ENCODE peak calls at places on chromosome 3, in six cellular contexts. C, F, Z, N, L and H are unnamed samples.

GRCh38 chr3:15063238-15063637 is 1.9 kb downstream of the MRPS25 start:
- DNase-seq in C (no peak), F (no peak), Z (no peak), N (no peak), L (no peak), H (no peak)

GRCh38 chr3:151403246-151403645 is 18.7 kb upstream of the P2RY12 start:
- DNase-seq in C (peak), F (no peak), Z (peak), N (peak), L (peak), H (peak)

GRCh38 chr3:181329024-181329423 is 339.5 kb upstream of the DNAJC19 start:
- DNase-seq in C (no peak), F (no peak), Z (no peak), N (no peak), L (no peak), H (no peak)

GRCh38 chr3:54817628-54818027 is 110.2 kb downstream of the LRTM1 start:
- DNase-seq in C (no peak), F (no peak), Z (no peak), N (no peak), L (peak), H (no peak)

GRCh38 chr3:8848696-8849131 is 79.3 kb upstream of the OXTR start:
- DNase-seq in C (peak), F (no peak), Z (peak), N (peak), L (no peak), H (peak)

GRCh38 chr3:70064194-70064787 is 64.8 kb downstream of the SAMMSON start:
- DNase-seq in C (peak), F (peak), Z (peak), N (peak), L (peak), H (peak)

GRCh38 chr3:166478356-166478755 is 641.1 kb upstream of the BCHE start:
- DNase-seq in C (no peak), F (no peak), Z (no peak), N (no peak), L (no peak), H (no peak)

GRCh38 chr3:66583646-66584045 is 82.8 kb upstream of the LRIG1 start:
- DNase-seq in C (no peak), F (no peak), Z (no peak), N (no peak), L (no peak), H (no peak)

GRCh38 chr3:45365060-45365459 is 23.3 kb upstream of the LARS2 start:
- DNase-seq in C (peak), F (no peak), Z (no peak), N (no peak), L (no peak), H (no peak)

GRCh38 chr3:46194868-46195553 is 13.1 kb downstream of the CCR1 start:
- DNase-seq in C (no peak), F (no peak), Z (peak), N (no peak), L (no peak), H (no peak)

GRCh38 chr3:64023187-64023860 is at the start of gene PSMD6:
- DNase-seq in C (peak), F (peak), Z (peak), N (peak), L (peak), H (peak)

GRCh38 chr3:11157406-11157805 is 3.1 kb downstream of the HRH1 start:
- DNase-seq in C (no peak), F (no peak), Z (no peak), N (no peak), L (no peak), H (no peak)

GRCh38 chr3:197367081-197367780 is 68.8 kb upstream of the DLG1 start:
- DNase-seq in C (peak), F (no peak), Z (peak), N (peak), L (no peak), H (no peak)

GRCh38 chr3:66709464-66710058 is 208.7 kb upstream of the LRIG1 start:
- DNase-seq in C (no peak), F (no peak), Z (no peak), N (no peak), L (no peak), H (no peak)

GRCh38 chr3:149967067-149967685 is 3.5 kb downstream of the PFN2 start:
- DNase-seq in C (peak), F (no peak), Z (peak), N (no peak), L (no peak), H (peak)

GRCh38 chr3:24184528-24185176 is 239.6 kb downstream of the NR1D2 start:
- DNase-seq in C (no peak), F (no peak), Z (no peak), N (no peak), L (no peak), H (no peak)

GRCh38 chr3:151890721-151891141 is 17.3 kb downstream of the SUCNR1 start:
- DNase-seq in C (no peak), F (no peak), Z (peak), N (no peak), L (no peak), H (no peak)

GRCh38 chr3:33083958-33084357 is 13.0 kb downstream of the GLB1 start:
- DNase-seq in C (no peak), F (no peak), Z (no peak), N (no peak), L (no peak), H (no peak)

GRCh38 chr3:33541918-33542317 is 101.7 kb upstream of the UBP1 start:
- DNase-seq in C (no peak), F (no peak), Z (peak), N (no peak), L (no peak), H (no peak)

GRCh38 chr3:153704115-153704514 is 417.1 kb upstream of the ARHGEF26 start:
- DNase-seq in C (no peak), F (no peak), Z (no peak), N (no peak), L (no peak), H (no peak)
- TF ChIP-seq CTCF in C (no peak), F (no peak), Z (no peak), N (no peak), L (no peak), H (no peak)

GRCh38 chr3:111070772-111071256 is 802 bp upstream of the NECTIN3 start:
- DNase-seq in C (no peak), F (no peak), Z (no peak), N (peak), L (no peak), H (no peak)
- H3K4me3 ChIP-seq in C (peak), F (peak), Z (peak), N (peak), L (peak), H (peak)

GRCh38 chr3:195768831-195769303 is 42.9 kb downstream of the MUC4 start:
- DNase-seq in C (peak), F (no peak), Z (no peak), N (no peak), L (no peak), H (no peak)
- TF ChIP-seq CTCF in C (no peak), F (no peak), Z (no peak), N (no peak), L (no peak), H (no peak)

GRCh38 chr3:47964740-47965139 is 51.5 kb downstream of the MAP4 start:
- DNase-seq in C (no peak), F (no peak), Z (no peak), N (no peak), L (no peak), H (no peak)

GRCh38 chr3:47961036-47961435 is 55.2 kb downstream of the MAP4 start:
- DNase-seq in C (no peak), F (no peak), Z (no peak), N (no peak), L (no peak), H (no peak)

GRCh38 chr3:47961815-47962606 is 54.2 kb downstream of the MAP4 start:
- DNase-seq in C (no peak), F (no peak), Z (no peak), N (no peak), L (no peak), H (peak)
- H3K4me3 ChIP-seq in C (no peak), F (no peak), Z (no peak), N (no peak), L (no peak), H (no peak)

GRCh38 chr3:32046102-32046501 is 60.3 kb upstream of the GPD1L start:
- DNase-seq in C (no peak), F (no peak), Z (no peak), N (no peak), L (no peak), H (no peak)

GRCh38 chr3:32041316-32041715 is 59.8 kb downstream of the ZNF860 start:
- DNase-seq in C (no peak), F (no peak), Z (no peak), N (no peak), L (no peak), H (no peak)

GRCh38 chr3:32048487-32049174 is 57.8 kb upstream of the GPD1L start:
- DNase-seq in C (no peak), F (no peak), Z (no peak), N (no peak), L (no peak), H (no peak)

DNA sequence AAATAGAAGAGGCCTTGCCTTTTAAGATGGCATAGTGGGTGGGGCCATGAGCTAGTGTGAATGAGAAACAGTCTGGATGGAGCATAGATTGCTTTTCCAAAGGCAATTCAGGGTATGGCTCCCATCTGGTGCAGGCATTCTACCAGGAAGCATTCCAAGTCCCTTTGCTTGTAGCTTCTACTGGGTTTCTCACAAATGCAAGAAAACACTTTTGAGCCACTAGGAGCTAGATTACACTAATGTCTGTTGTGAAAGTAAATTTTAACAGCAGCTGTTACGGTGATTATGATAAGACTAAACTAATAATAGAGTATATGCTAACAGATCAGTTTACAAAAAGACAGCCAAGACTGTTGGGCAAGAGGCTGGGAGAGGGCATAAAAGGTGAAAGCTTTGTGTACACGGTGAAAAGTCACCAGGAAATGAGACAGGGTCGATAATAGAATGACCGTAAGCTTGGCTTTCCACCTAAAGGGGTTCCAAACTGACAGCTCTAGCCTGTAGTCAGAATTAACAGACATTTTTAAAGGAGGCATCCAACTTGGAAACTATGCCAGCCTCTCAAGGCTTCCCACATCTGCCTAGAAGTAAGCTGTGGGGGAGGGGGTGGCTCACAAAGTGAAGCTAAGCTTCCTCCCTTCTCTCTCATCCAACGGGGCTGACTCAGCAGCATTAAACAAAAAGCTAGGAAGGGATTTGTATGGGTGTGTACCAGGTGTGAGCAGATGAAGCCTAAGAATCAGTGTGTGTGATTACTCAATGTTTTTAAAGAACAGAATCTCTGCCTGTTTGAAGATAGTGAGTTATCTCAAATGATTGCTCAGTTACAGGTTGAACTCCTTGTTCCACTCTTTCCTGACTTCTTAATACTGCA is 61.1 kb upstream of the GPD1L start:
- DNase-seq in C (peak), F (peak), Z (peak), N (no peak), L (peak), H (peak)
- TF ChIP-seq CTCF in C (no peak), F (no peak), Z (no peak), N (no peak), L (no peak), H (peak)

GRCh38 chr3:42456211-42456610 is 45.8 kb upstream of the LYZL4 start:
- DNase-seq in C (no peak), F (no peak), Z (no peak), N (no peak), L (no peak), H (no peak)

GRCh38 chr3:42450567-42450966 is 40.2 kb upstream of the LYZL4 start:
- DNase-seq in C (no peak), F (no peak), Z (no peak), N (no peak), L (no peak), H (no peak)

GRCh38 chr3:42451116-42451515 is 40.7 kb upstream of the LYZL4 start:
- DNase-seq in C (no peak), F (no peak), Z (no peak), N (no peak), L (no peak), H (peak)

GRCh38 chr3:42447481-42447880 is 37.1 kb upstream of the LYZL4 start:
- DNase-seq in C (no peak), F (no peak), Z (no peak), N (no peak), L (no peak), H (no peak)

DNA sequence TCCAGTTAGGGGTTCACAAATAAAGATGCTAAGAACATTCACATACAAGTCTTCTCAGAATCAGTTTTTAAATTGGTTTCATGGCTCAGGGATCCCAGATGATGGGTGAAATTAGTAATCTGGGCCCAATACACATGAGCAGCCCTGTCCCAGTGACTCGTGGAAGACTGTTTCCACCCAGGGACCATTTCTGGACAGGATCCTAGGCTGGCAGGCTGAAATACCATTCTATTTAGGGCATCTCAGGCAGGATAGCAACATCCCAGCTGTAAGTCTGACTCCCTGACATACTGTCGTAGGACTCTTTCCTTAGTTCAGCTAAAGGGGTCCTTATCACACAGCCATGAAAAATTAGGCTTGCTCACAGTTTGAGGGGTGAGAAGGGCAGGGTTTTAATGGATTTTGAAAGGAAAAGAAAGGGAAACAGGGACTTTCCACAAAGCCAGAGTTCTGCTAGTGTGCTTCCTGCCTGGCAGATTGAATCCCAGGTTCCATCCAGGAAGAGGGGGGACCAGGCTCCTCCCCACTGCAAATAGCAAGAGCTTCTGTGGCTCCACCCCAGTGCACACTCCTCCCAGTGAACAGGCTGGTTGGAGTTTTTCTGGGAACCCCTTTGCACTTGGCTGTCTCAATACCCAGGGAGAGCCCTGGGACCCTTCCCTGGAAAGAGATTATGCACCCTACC is 41.3 kb upstream of the LYZL4 start:
- DNase-seq in C (no peak), F (no peak), Z (peak), N (no peak), L (no peak), H (peak)
- H3K4me3 ChIP-seq in C (no peak), F (no peak), Z (no peak), N (no peak), L (no peak), H (no peak)

GRCh38 chr3:47495886-47496285 is 17.6 kb downstream of the ELP6 start:
- DNase-seq in C (no peak), F (no peak), Z (no peak), N (no peak), L (no peak), H (no peak)

GRCh38 chr3:47491186-47491585 is 15.4 kb upstream of the SCAP start:
- DNase-seq in C (no peak), F (no peak), Z (no peak), N (no peak), L (no peak), H (no peak)

GRCh38 chr3:47491777-47492176 is 16.0 kb upstream of the SCAP start:
- DNase-seq in C (no peak), F (no peak), Z (no peak), N (no peak), L (no peak), H (no peak)

GRCh38 chr3:47495111-47495510 is 18.4 kb downstream of the ELP6 start:
- DNase-seq in C (no peak), F (no peak), Z (no peak), N (no peak), L (no peak), H (no peak)

GRCh38 chr3:47496892-47497291 is 16.6 kb downstream of the ELP6 start:
- DNase-seq in C (no peak), F (no peak), Z (no peak), N (no peak), L (no peak), H (no peak)
- TF ChIP-seq CTCF in C (no peak), F (no peak), Z (no peak), N (no peak), L (no peak), H (no peak)